ENCODE peak calls at places on chromosomes 6 and 20, in seven cellular contexts. X, Z, T, K, F, L and C are unnamed samples.

GRCh38 chr6:31730631-31731086 is 1.6 kb upstream of the DDAH2 start:
- DNase-seq in X (no peak), Z (no peak), T (no peak), K (no peak), F (no peak), L (no peak), C (no peak)

GRCh38 chr20:32707691-32708581 is 34.2 kb upstream of the C20orf203 start:
- DNase-seq in X (no peak), Z (no peak), T (peak), K (no peak), F (peak), L (no peak), C (peak)

GRCh38 chr6:14728396-14729024 is 517.4 kb upstream of the JARID2 start:
- DNase-seq in X (peak), Z (peak), T (peak), K (no peak), F (peak), L (no peak), C (peak)

GRCh38 chr20:997016-997415 is 5.1 kb downstream of the RSPO4 start:
- DNase-seq in X (no peak), Z (no peak), T (no peak), K (no peak), F (no peak), L (no peak), C (no peak)

GRCh38 chr6:30880563-30881252 is 3.6 kb upstream of the DDR1 start:
- DNase-seq in X (no peak), Z (no peak), T (no peak), K (no peak), F (no peak), L (no peak), C (no peak)

GRCh38 chr20:24745617-24746350 is 203.3 kb upstream of the CST7 start:
- DNase-seq in X (no peak), Z (no peak), T (no peak), K (no peak), F (no peak), L (no peak), C (no peak)

GRCh38 chr6:36633915-36634314 is 39.8 kb downstream of the SRSF3 start:
- DNase-seq in X (peak), Z (no peak), T (no peak), K (no peak), F (peak), L (no peak), C (peak)

GRCh38 chr20:23096073-23096472 is 9.9 kb upstream of the CD93 start:
- DNase-seq in X (no peak), Z (no peak), T (no peak), K (no peak), F (no peak), L (no peak), C (no peak)

GRCh38 chr6:22470454-22471368 is 98.7 kb upstream of the HDGFL1 start:
- DNase-seq in X (peak), Z (peak), T (no peak), K (no peak), F (peak), L (peak), C (peak)

GRCh38 chr20:46666818-46667515 is 15.7 kb upstream of the SLC13A3 start:
- DNase-seq in X (no peak), Z (no peak), T (no peak), K (no peak), F (no peak), L (no peak), C (no peak)

GRCh38 chr20:1209447-1210387 is 6.5 kb downstream of the C20orf202 start:
- DNase-seq in X (no peak), Z (no peak), T (peak), K (no peak), F (peak), L (no peak), C (no peak)

GRCh38 chr6:18211338-18211737 is 53.0 kb downstream of the DEK start:
- DNase-seq in X (no peak), Z (no peak), T (no peak), K (no peak), F (no peak), L (no peak), C (no peak)

GRCh38 chr20:35298264-35298663 is 6.0 kb upstream of the FAM83C start:
- DNase-seq in X (no peak), Z (no peak), T (peak), K (no peak), F (no peak), L (no peak), C (no peak)

GRCh38 chr6:11653028-11653583 is 115.6 kb downstream of the TMEM170B start:
- DNase-seq in X (no peak), Z (peak), T (peak), K (peak), F (peak), L (no peak), C (peak)

GRCh38 chr6:32622545-32623401 is 14.4 kb upstream of the HLA-DQA1 start:
- DNase-seq in X (peak), Z (no peak), T (peak), K (peak), F (peak), L (peak), C (peak)

GRCh38 chr20:54759589-54759988 is 284.2 kb downstream of the DOK5 start:
- DNase-seq in X (no peak), Z (no peak), T (no peak), K (no peak), F (no peak), L (no peak), C (no peak)

GRCh38 chr6:101395345-101395744 is 1.8 kb downstream of the GRIK2 start:
- DNase-seq in X (no peak), Z (no peak), T (peak), K (no peak), F (no peak), L (no peak), C (peak)

GRCh38 chr6:159042003-159042823 is 2.6 kb downstream of the TAGAP start:
- DNase-seq in X (peak), Z (peak), T (peak), K (peak), F (peak), L (peak), C (peak)